ENCODE peak calls at places on chromosomes 11 and 22, in eight cellular contexts. One of them, this sample, is unnamed. For H3K27me3 and H3K9me3, the result is how much of the 10 kb centered on the place peaks cover.

GRCh38 chr11:96943970-96944369 is 554.2 kb downstream of the JRKL start:
- DNase-seq in pancreas: no peak
- DNase-seq in neuronal stem cell: no peak
- DNase-seq in RWPE2: no peak
- DNase-seq in effector memory CD4-positive, alpha-beta T cell: no peak
- DNase-seq in heart right ventricle: no peak
- DNase-seq in ovary: no peak
- DNase-seq in CD8-positive, alpha-beta T cell: no peak
- DNase-seq in this sample: no peak

GRCh38 chr11:2534957-2535672 is 90.3 kb downstream of the KCNQ1 start:
- DNase-seq in RWPE2: peak
- DNase-seq in CD8-positive, alpha-beta T cell: no peak
- DNase-seq in ovary: no peak
- DNase-seq in neuronal stem cell: no peak
- DNase-seq in heart right ventricle: peak
- DNase-seq in effector memory CD4-positive, alpha-beta T cell: no peak
- DNase-seq in pancreas: no peak
- DNase-seq in this sample: peak

GRCh38 chr11:119202554-119202953 is 3.6 kb upstream of the CBL start:
- DNase-seq in ovary: no peak
- DNase-seq in effector memory CD4-positive, alpha-beta T cell: no peak
- DNase-seq in CD8-positive, alpha-beta T cell: no peak
- DNase-seq in RWPE2: no peak
- DNase-seq in heart right ventricle: no peak
- DNase-seq in pancreas: no peak
- DNase-seq in neuronal stem cell: no peak
- DNase-seq in this sample: no peak

GRCh38 chr11:119757378-119757777 is 28.4 kb upstream of the NECTIN1 start:
- DNase-seq in RWPE2: no peak
- DNase-seq in heart right ventricle: no peak
- DNase-seq in effector memory CD4-positive, alpha-beta T cell: no peak
- DNase-seq in neuronal stem cell: no peak
- DNase-seq in pancreas: no peak
- DNase-seq in CD8-positive, alpha-beta T cell: no peak
- DNase-seq in ovary: no peak
- DNase-seq in this sample: no peak

GRCh38 chr11:59857444-59858434 is 8.5 kb downstream of the TCN1 start:
- DNase-seq in effector memory CD4-positive, alpha-beta T cell: no peak
- DNase-seq in RWPE2: no peak
- DNase-seq in ovary: no peak
- DNase-seq in pancreas: no peak
- DNase-seq in heart right ventricle: no peak
- DNase-seq in neuronal stem cell: no peak
- DNase-seq in CD8-positive, alpha-beta T cell: no peak
- DNase-seq in this sample: no peak

GRCh38 chr11:72813740-72814138 is 472 bp upstream of the ATG16L2 start:
- DNase-seq in effector memory CD4-positive, alpha-beta T cell: no peak
- DNase-seq in pancreas: no peak
- DNase-seq in ovary: no peak
- DNase-seq in heart right ventricle: peak
- DNase-seq in neuronal stem cell: no peak
- DNase-seq in CD8-positive, alpha-beta T cell: peak
- DNase-seq in RWPE2: no peak
- DNase-seq in this sample: peak

GRCh38 chr11:78657968-78658839 is 83.5 kb upstream of the NARS2 start:
- DNase-seq in pancreas: no peak
- DNase-seq in ovary: no peak
- DNase-seq in RWPE2: no peak
- DNase-seq in heart right ventricle: no peak
- DNase-seq in effector memory CD4-positive, alpha-beta T cell: no peak
- DNase-seq in neuronal stem cell: no peak
- DNase-seq in CD8-positive, alpha-beta T cell: no peak
- DNase-seq in this sample: no peak

GRCh38 chr22:36340621-36341020 is 47.1 kb downstream of the MYH9 start:
- DNase-seq in RWPE2: no peak
- DNase-seq in pancreas: no peak
- DNase-seq in neuronal stem cell: no peak
- DNase-seq in ovary: no peak
- DNase-seq in CD8-positive, alpha-beta T cell: no peak
- DNase-seq in heart right ventricle: no peak
- DNase-seq in effector memory CD4-positive, alpha-beta T cell: no peak
- DNase-seq in this sample: no peak

GRCh38 chr11:46248270-46249102 is 29.0 kb upstream of the CREB3L1 start:
- DNase-seq in neuronal stem cell: no peak
- DNase-seq in pancreas: no peak
- DNase-seq in heart right ventricle: no peak
- DNase-seq in effector memory CD4-positive, alpha-beta T cell: no peak
- DNase-seq in RWPE2: no peak
- DNase-seq in ovary: no peak
- DNase-seq in CD8-positive, alpha-beta T cell: no peak
- DNase-seq in this sample: no peak

GRCh38 chr22:43226368-43226979 is 39.5 kb upstream of the TTLL12 start:
- DNase-seq in effector memory CD4-positive, alpha-beta T cell: no peak
- DNase-seq in CD8-positive, alpha-beta T cell: no peak
- DNase-seq in pancreas: no peak
- DNase-seq in neuronal stem cell: peak
- DNase-seq in RWPE2: no peak
- DNase-seq in heart right ventricle: no peak
- DNase-seq in ovary: peak
- DNase-seq in this sample: peak

GRCh38 chr11:16365456-16366355 is 9.4 kb upstream of the SOX6 start:
- DNase-seq in RWPE2: no peak
- DNase-seq in heart right ventricle: no peak
- DNase-seq in effector memory CD4-positive, alpha-beta T cell: no peak
- DNase-seq in neuronal stem cell: no peak
- DNase-seq in pancreas: no peak
- DNase-seq in CD8-positive, alpha-beta T cell: no peak
- DNase-seq in ovary: no peak
- DNase-seq in this sample: no peak

GRCh38 chr11:104772806-104773241 is 125.4 kb downstream of the CASP12 start:
- DNase-seq in pancreas: no peak
- DNase-seq in CD8-positive, alpha-beta T cell: no peak
- DNase-seq in RWPE2: no peak
- DNase-seq in effector memory CD4-positive, alpha-beta T cell: no peak
- DNase-seq in neuronal stem cell: no peak
- DNase-seq in heart right ventricle: no peak
- DNase-seq in ovary: no peak
- DNase-seq in this sample: peak

GRCh38 chr11:104934594-104934993 is 33.8 kb downstream of the CASP4 start:
- DNase-seq in pancreas: no peak
- DNase-seq in neuronal stem cell: no peak
- DNase-seq in effector memory CD4-positive, alpha-beta T cell: no peak
- DNase-seq in RWPE2: no peak
- DNase-seq in heart right ventricle: no peak
- DNase-seq in CD8-positive, alpha-beta T cell: no peak
- DNase-seq in ovary: no peak
- DNase-seq in this sample: no peak

GRCh38 chr22:43859176-43859575 is 3.1 kb downstream of the SULT4A1 start:
- DNase-seq in RWPE2: no peak
- DNase-seq in heart right ventricle: no peak
- DNase-seq in neuronal stem cell: no peak
- DNase-seq in ovary: no peak
- DNase-seq in effector memory CD4-positive, alpha-beta T cell: no peak
- DNase-seq in CD8-positive, alpha-beta T cell: no peak
- DNase-seq in pancreas: no peak
- DNase-seq in this sample: no peak

GRCh38 chr11:27912916-27913315 is 195.0 kb downstream of the KIF18A start:
- DNase-seq in ovary: no peak
- DNase-seq in pancreas: no peak
- DNase-seq in effector memory CD4-positive, alpha-beta T cell: no peak
- DNase-seq in neuronal stem cell: no peak
- DNase-seq in heart right ventricle: no peak
- DNase-seq in RWPE2: no peak
- DNase-seq in CD8-positive, alpha-beta T cell: no peak
- DNase-seq in this sample: no peak

GRCh38 chr11:111269146-111269868 is 23.8 kb downstream of the POU2AF2 start:
- DNase-seq in ovary: no peak
- DNase-seq in RWPE2: no peak
- DNase-seq in effector memory CD4-positive, alpha-beta T cell: no peak
- DNase-seq in CD8-positive, alpha-beta T cell: no peak
- DNase-seq in heart right ventricle: no peak
- DNase-seq in neuronal stem cell: peak
- DNase-seq in pancreas: no peak
- DNase-seq in this sample: no peak

GRCh38 chr22:50272103-50272782 is 2.1 kb upstream of the MAPK11 start:
- DNase-seq in CD8-positive, alpha-beta T cell: no peak
- DNase-seq in effector memory CD4-positive, alpha-beta T cell: no peak
- DNase-seq in RWPE2: no peak
- DNase-seq in heart right ventricle: no peak
- DNase-seq in neuronal stem cell: peak
- DNase-seq in ovary: no peak
- DNase-seq in pancreas: no peak
- DNase-seq in this sample: peak

GRCh38 chr22:31627223-31627731 is 34.7 kb downstream of the PISD start:
- DNase-seq in effector memory CD4-positive, alpha-beta T cell: no peak
- DNase-seq in CD8-positive, alpha-beta T cell: no peak
- DNase-seq in heart right ventricle: no peak
- DNase-seq in neuronal stem cell: no peak
- DNase-seq in RWPE2: no peak
- DNase-seq in pancreas: no peak
- DNase-seq in ovary: peak
- DNase-seq in this sample: peak

GRCh38 chr22:31630331-31631329 is 31.4 kb downstream of the PISD start:
- DNase-seq in pancreas: peak
- DNase-seq in RWPE2: peak
- DNase-seq in CD8-positive, alpha-beta T cell: peak
- DNase-seq in neuronal stem cell: peak
- DNase-seq in effector memory CD4-positive, alpha-beta T cell: peak
- DNase-seq in heart right ventricle: peak
- DNase-seq in ovary: peak
- DNase-seq in this sample: peak

GRCh38 chr22:31629741-31630184 is 32.3 kb downstream of the PISD start:
- DNase-seq in pancreas: no peak
- DNase-seq in CD8-positive, alpha-beta T cell: no peak
- DNase-seq in heart right ventricle: no peak
- DNase-seq in ovary: no peak
- DNase-seq in effector memory CD4-positive, alpha-beta T cell: no peak
- DNase-seq in RWPE2: no peak
- DNase-seq in neuronal stem cell: no peak
- DNase-seq in this sample: no peak

GRCh38 chr22:31628362-31628761 is 33.7 kb downstream of the PISD start:
- DNase-seq in heart right ventricle: no peak
- DNase-seq in neuronal stem cell: no peak
- DNase-seq in pancreas: no peak
- DNase-seq in effector memory CD4-positive, alpha-beta T cell: no peak
- DNase-seq in CD8-positive, alpha-beta T cell: no peak
- DNase-seq in ovary: no peak
- DNase-seq in RWPE2: no peak
- DNase-seq in this sample: no peak

GRCh38 chr22:31628969-31629723 is 32.9 kb downstream of the PISD start:
- DNase-seq in ovary: no peak
- DNase-seq in neuronal stem cell: no peak
- DNase-seq in heart right ventricle: no peak
- DNase-seq in effector memory CD4-positive, alpha-beta T cell: no peak
- DNase-seq in CD8-positive, alpha-beta T cell: no peak
- DNase-seq in RWPE2: no peak
- DNase-seq in pancreas: no peak
- DNase-seq in this sample: no peak
- H3K4me3 ChIP-seq in ovary: no peak
- H3K4me3 ChIP-seq in neuronal stem cell: peak
- H3K4me3 ChIP-seq in heart right ventricle: peak
- H3K4me3 ChIP-seq in effector memory CD4-positive, alpha-beta T cell: no peak
- H3K4me3 ChIP-seq in CD8-positive, alpha-beta T cell: peak
- H3K4me3 ChIP-seq in RWPE2: no peak
- H3K4me3 ChIP-seq in pancreas: no peak
- H3K4me3 ChIP-seq in this sample: peak

GRCh38 chr22:47599753-47600152 is 837.3 kb downstream of the TBC1D22A start:
- DNase-seq in ovary: no peak
- DNase-seq in CD8-positive, alpha-beta T cell: no peak
- DNase-seq in neuronal stem cell: no peak
- DNase-seq in pancreas: no peak
- DNase-seq in effector memory CD4-positive, alpha-beta T cell: no peak
- DNase-seq in heart right ventricle: no peak
- DNase-seq in RWPE2: no peak
- DNase-seq in this sample: no peak

GRCh38 chr22:47598864-47599263 is 836.4 kb downstream of the TBC1D22A start:
- DNase-seq in neuronal stem cell: no peak
- DNase-seq in ovary: no peak
- DNase-seq in effector memory CD4-positive, alpha-beta T cell: no peak
- DNase-seq in CD8-positive, alpha-beta T cell: no peak
- DNase-seq in pancreas: no peak
- DNase-seq in RWPE2: no peak
- DNase-seq in heart right ventricle: no peak
- DNase-seq in this sample: no peak

GRCh38 chr22:47600791-47601400 is 838.4 kb downstream of the TBC1D22A start:
- DNase-seq in CD8-positive, alpha-beta T cell: no peak
- DNase-seq in effector memory CD4-positive, alpha-beta T cell: no peak
- DNase-seq in RWPE2: no peak
- DNase-seq in heart right ventricle: no peak
- DNase-seq in pancreas: no peak
- DNase-seq in neuronal stem cell: no peak
- DNase-seq in ovary: no peak
- DNase-seq in this sample: no peak

GRCh38 chr22:47601666-47602065 is 839.2 kb downstream of the TBC1D22A start:
- DNase-seq in RWPE2: no peak
- DNase-seq in heart right ventricle: no peak
- DNase-seq in CD8-positive, alpha-beta T cell: no peak
- DNase-seq in effector memory CD4-positive, alpha-beta T cell: no peak
- DNase-seq in pancreas: no peak
- DNase-seq in neuronal stem cell: no peak
- DNase-seq in ovary: no peak
- DNase-seq in this sample: no peak

GRCh38 chr22:47600281-47600680 is 837.8 kb downstream of the TBC1D22A start:
- DNase-seq in RWPE2: no peak
- DNase-seq in CD8-positive, alpha-beta T cell: no peak
- DNase-seq in pancreas: no peak
- DNase-seq in ovary: no peak
- DNase-seq in neuronal stem cell: no peak
- DNase-seq in effector memory CD4-positive, alpha-beta T cell: no peak
- DNase-seq in heart right ventricle: no peak
- DNase-seq in this sample: no peak
- H3K27me3 ChIP-seq in RWPE2: under half
- H3K27me3 ChIP-seq in CD8-positive, alpha-beta T cell: under half
- H3K27me3 ChIP-seq in pancreas: under half
- H3K27me3 ChIP-seq in ovary: under half
- H3K27me3 ChIP-seq in neuronal stem cell: under half
- H3K27me3 ChIP-seq in effector memory CD4-positive, alpha-beta T cell: under half
- H3K27me3 ChIP-seq in heart right ventricle: under half
- H3K27me3 ChIP-seq in this sample: under half

GRCh38 chr22:47206819-47207218 is 444.4 kb downstream of the TBC1D22A start:
- DNase-seq in pancreas: no peak
- DNase-seq in effector memory CD4-positive, alpha-beta T cell: no peak
- DNase-seq in heart right ventricle: no peak
- DNase-seq in neuronal stem cell: no peak
- DNase-seq in CD8-positive, alpha-beta T cell: no peak
- DNase-seq in ovary: no peak
- DNase-seq in RWPE2: no peak
- DNase-seq in this sample: no peak
- H3K9me3 ChIP-seq in pancreas: under half
- H3K9me3 ChIP-seq in effector memory CD4-positive, alpha-beta T cell: under half
- H3K9me3 ChIP-seq in heart right ventricle: under half
- H3K9me3 ChIP-seq in neuronal stem cell: under half
- H3K9me3 ChIP-seq in CD8-positive, alpha-beta T cell: under half
- H3K9me3 ChIP-seq in ovary: under half
- H3K9me3 ChIP-seq in RWPE2: under half
- H3K9me3 ChIP-seq in this sample: under half

DNA sequence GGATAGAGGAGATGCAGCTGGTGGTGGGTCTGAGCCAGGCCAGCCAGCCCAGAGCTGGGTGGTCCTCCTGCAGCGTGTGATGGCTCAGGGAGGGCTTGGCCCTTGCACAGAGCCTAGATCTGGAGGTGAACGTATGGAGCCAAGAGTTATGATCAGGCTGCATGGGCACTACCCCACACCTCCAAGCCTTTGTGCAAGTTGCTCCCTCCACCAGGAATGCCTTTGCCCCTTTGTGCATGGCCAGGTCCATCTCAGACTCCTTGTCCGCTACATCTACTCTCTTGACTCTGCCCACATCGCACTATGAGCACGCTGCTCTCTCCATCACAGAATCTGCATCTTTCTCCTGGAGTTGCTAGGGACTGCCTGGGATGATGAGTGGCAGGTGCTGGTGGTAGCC is 895.7 kb downstream of the TBC1D22A start:
- DNase-seq in CD8-positive, alpha-beta T cell: no peak
- DNase-seq in heart right ventricle: no peak
- DNase-seq in neuronal stem cell: no peak
- DNase-seq in effector memory CD4-positive, alpha-beta T cell: no peak
- DNase-seq in ovary: no peak
- DNase-seq in RWPE2: no peak
- DNase-seq in pancreas: no peak
- DNase-seq in this sample: no peak
- H3K4me3 ChIP-seq in CD8-positive, alpha-beta T cell: no peak
- H3K4me3 ChIP-seq in heart right ventricle: no peak
- H3K4me3 ChIP-seq in neuronal stem cell: no peak
- H3K4me3 ChIP-seq in effector memory CD4-positive, alpha-beta T cell: no peak
- H3K4me3 ChIP-seq in ovary: no peak
- H3K4me3 ChIP-seq in RWPE2: no peak
- H3K4me3 ChIP-seq in pancreas: no peak
- H3K4me3 ChIP-seq in this sample: no peak

This sample was measured in BE2C.